ENCODE peak calls at places on chromosomes 16 and 17, in six cellular contexts. S, Q, R, Y, C and J are unnamed samples.

GRCh38 chr17:81016575-81016974 is 18.4 kb upstream of the BAIAP2 start:
- DNase-seq in Q (no peak), S (no peak), Y (no peak), C (no peak), R (no peak), J (no peak)

GRCh38 chr16:84061236-84061830 is 18.7 kb upstream of the SLC38A8 start:
- DNase-seq in Q (no peak), S (no peak), C (no peak), R (no peak), Y (no peak), J (no peak)

GRCh38 chr17:58184308-58184985 is 8.1 kb upstream of the EPX start:
- DNase-seq in R (peak; percentile 79), Q (no peak), Y (no peak), C (no peak), S (peak; percentile 47), J (no peak)

GRCh38 chr17:74212913-74213791 is at the start of gene TTYH2:
- DNase-seq in Y (peak; percentile 77), R (peak; percentile 85), C (no peak), S (peak; percentile 91), Q (peak; percentile 77), J (peak; percentile 73)

GRCh38 chr16:264440-264951 is 11.2 kb downstream of the RGS11 start:
- DNase-seq in C (no peak), R (no peak), S (no peak), Y (no peak), Q (no peak), J (no peak)

GRCh38 chr17:81578561-81579225 is 26.5 kb upstream of the FAAP100 start:
- DNase-seq in Q (no peak), S (peak; percentile 64), Y (no peak), C (no peak), R (no peak), J (no peak)

GRCh38 chr17:50604470-50604869 is 30.2 kb upstream of the ABCC3 start:
- DNase-seq in C (no peak), R (no peak), S (no peak), Q (no peak), Y (no peak), J (peak; percentile 88)

GRCh38 chr17:76981545-76982295 is 113.5 kb downstream of the MGAT5B start:
- DNase-seq in C (no peak), Q (no peak), R (no peak), S (no peak), Y (no peak), J (no peak)

GRCh38 chr16:17951273-17951845 is 385.2 kb downstream of the NPIPA8 start:
- DNase-seq in S (no peak), Q (no peak), Y (no peak), R (no peak), C (no peak), J (no peak)

GRCh38 chr16:53549970-53550406 is 47.0 kb upstream of the AKTIP start:
- DNase-seq in R (peak; percentile 90), Y (peak; percentile 69), C (peak; percentile 40), Q (peak; percentile 61), S (peak; percentile 52), J (peak; percentile 83)

GRCh38 chr17:45288825-45289224 is 26.9 kb upstream of the SPATA32 start:
- DNase-seq in S (no peak), C (no peak), Q (no peak), Y (no peak), R (no peak), J (no peak)

GRCh38 chr17:82177761-82178498 is 34.7 kb downstream of the CCDC57 start:
- DNase-seq in S (no peak), Q (no peak), R (no peak), Y (no peak), C (no peak), J (no peak)

GRCh38 chr17:67448449-67448848 is 71.4 kb downstream of the PITPNC1 start:
- DNase-seq in S (no peak), Q (no peak), Y (no peak), C (no peak), R (no peak), J (no peak)

GRCh38 chr16:11955713-11956123 is 9.3 kb upstream of the TNFRSF17 start:
- DNase-seq in S (no peak), C (no peak), Q (peak; percentile 12), R (no peak), Y (no peak), J (no peak)

GRCh38 chr16:79278506-79278905 is 322.0 kb downstream of the MAF start:
- DNase-seq in C (no peak), S (no peak), R (no peak), Y (no peak), Q (no peak), J (no peak)

GRCh38 chr17:7380321-7380720 is 568 bp upstream of the TNK1 start:
- DNase-seq in S (no peak), R (no peak), Y (no peak), Q (no peak), C (no peak), J (no peak)

GRCh38 chr17:14935139-14935538 is 330.0 kb downstream of the PMP22 start:
- DNase-seq in Q (no peak), R (no peak), S (no peak), C (no peak), Y (no peak), J (no peak)

GRCh38 chr17:14942511-14943185 is 322.5 kb downstream of the PMP22 start:
- DNase-seq in S (no peak), R (no peak), Q (peak; percentile 11), Y (no peak), C (no peak), J (no peak)

GRCh38 chr17:14940112-14940945 is 324.8 kb downstream of the PMP22 start:
- DNase-seq in C (no peak), Q (no peak), S (no peak), Y (no peak), R (no peak), J (no peak)

GRCh38 chr17:14940946-14941280 is 324.2 kb downstream of the PMP22 start:
- DNase-seq in C (no peak), S (no peak), Y (no peak), Q (no peak), R (no peak), J (no peak)
- TF ChIP-seq MYC in C (no peak), S (no peak), Y (no peak), Q (no peak), R (no peak), J (no peak)

GRCh38 chr16:88466175-88466862 is 13.2 kb downstream of the ZFPM1 start:
- DNase-seq in R (peak; percentile 51), Q (no peak), S (no peak), C (no peak), Y (no peak), J (no peak)
- TF ChIP-seq MYC in R (no peak), Q (no peak), S (no peak), C (no peak), Y (no peak), J (no peak)

GRCh38 chr16:64397945-64398508 is 723.8 kb downstream of the CDH11 start:
- DNase-seq in Y (no peak), R (no peak), S (no peak), Q (no peak), C (no peak), J (peak; percentile 75)

GRCh38 chr16:64392456-64392855 is 729.4 kb downstream of the CDH11 start:
- DNase-seq in C (no peak), Q (no peak), R (no peak), Y (no peak), S (no peak), J (no peak)

GRCh38 chr16:64394061-64394460 is 727.8 kb downstream of the CDH11 start:
- DNase-seq in R (no peak), Q (no peak), Y (no peak), S (no peak), C (no peak), J (no peak)

GRCh38 chr16:64398795-64399194 is 723.1 kb downstream of the CDH11 start:
- DNase-seq in C (no peak), R (no peak), Q (no peak), Y (no peak), S (no peak), J (peak; percentile 53)

DNA sequence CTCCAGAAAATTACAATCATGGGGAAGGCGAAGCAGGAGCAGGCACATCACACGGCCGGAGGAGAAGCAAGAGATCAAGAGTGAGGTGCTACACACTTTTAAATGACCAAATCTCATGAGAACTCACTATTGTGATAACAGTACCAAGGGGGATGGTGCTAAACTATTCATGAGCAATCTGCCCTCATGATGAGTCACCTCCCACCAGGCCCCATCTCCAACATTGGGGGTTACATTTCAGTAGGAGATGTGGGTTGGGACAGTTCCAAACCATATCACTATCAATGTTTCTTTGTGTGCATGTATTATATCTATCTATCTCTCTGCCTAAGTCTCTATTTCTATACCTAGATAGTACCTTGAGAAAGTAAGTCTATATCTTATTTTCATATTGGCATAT is 724.8 kb downstream of the CDH11 start:
- DNase-seq in R (no peak), S (no peak), Y (no peak), C (no peak), Q (no peak), J (peak; percentile 14)
- TF ChIP-seq MYC in R (no peak), S (no peak), Y (no peak), C (no peak), Q (no peak), J (no peak)

GRCh38 chr17:47161988-47162622 is 27.0 kb downstream of the CDC27 start:
- DNase-seq in Q (no peak), C (no peak), S (no peak), R (no peak), Y (no peak), J (peak; percentile 68)
- TF ChIP-seq MYC in Q (no peak), C (no peak), S (no peak), R (no peak), Y (no peak), J (no peak)

DNA sequence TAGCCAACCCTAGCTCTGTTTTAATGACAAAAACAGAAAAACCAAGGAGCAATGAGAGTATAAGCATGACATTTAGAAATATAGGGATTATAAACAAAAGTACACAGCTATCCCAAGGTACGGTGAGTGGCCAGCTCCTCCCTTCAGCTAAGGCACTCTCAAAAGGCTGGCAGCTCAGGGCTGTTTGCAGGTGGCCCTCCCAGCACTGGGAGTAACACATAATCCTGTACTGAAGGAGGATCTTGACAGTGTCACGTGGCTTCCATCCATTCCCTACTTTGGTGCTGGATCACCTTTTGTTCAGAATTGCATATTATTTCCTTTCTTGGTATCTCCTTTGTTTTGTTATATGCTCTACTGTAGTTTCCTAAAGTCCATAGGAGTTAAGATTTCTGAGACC is 500.8 kb downstream of the KCNJ18 start:
- DNase-seq in Y (no peak), R (no peak), C (no peak), Q (no peak), S (no peak), J (no peak)
- TF ChIP-seq MYC in Y (no peak), R (no peak), C (no peak), Q (no peak), S (no peak), J (no peak)

DNA sequence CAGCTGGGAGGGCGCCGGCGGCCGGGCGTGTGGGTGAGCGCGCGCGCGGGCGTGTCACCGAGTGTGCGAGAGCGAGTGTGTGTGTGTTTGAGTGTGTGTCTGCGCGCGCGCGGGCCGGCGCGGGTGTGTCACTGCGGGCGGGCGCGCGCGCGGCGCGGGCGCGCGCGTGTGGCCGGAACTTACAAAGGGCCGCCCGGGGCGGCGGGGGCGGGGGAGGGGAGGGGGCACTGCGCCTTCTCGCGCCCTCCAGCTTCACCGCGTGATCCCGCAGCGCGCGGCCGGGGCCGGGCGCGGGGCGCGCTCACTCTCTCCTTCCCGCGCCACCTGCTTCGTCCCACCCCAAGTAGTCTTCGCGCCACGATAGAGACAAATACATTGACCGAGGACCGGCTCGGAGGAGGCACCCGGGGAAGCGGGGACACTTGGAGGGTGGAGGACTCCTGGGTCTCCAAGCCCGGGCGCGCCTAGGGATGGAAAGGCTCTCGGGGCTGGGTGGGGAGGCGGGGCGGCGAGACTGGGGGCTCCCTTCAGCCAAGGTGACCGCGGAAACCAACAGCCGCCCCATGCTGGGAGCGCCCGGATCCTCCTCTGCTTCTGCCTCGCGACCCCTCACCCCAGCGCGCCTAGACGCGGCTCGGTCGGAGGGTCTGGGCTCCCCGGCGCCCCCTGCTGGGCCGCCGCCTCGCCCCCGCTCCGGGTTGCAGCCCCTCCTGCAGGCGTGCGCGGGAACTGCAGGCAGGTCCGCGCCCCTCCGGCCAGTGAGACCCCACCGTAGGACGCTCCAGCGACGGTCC is at the start of gene SRCIN1:
- DNase-seq in R (peak; percentile 75), S (peak; percentile 90), C (no peak), Q (peak; percentile 70), Y (peak; percentile 57), J (no peak)
- TF ChIP-seq MYC in R (no peak), S (no peak), C (no peak), Q (no peak), Y (peak; percentile 86), J (no peak)